ENCODE peak calls at places on chromosomes 16 and 17, in seven cellular contexts. X, F, L, P, N, O and C are unnamed samples.
A peak's percentile ranks its signal among the peaks of the same experiment; 100 is the strongest.

GRCh38 chr17:17994770-17995169 is 22.1 kb downstream of the DRC3 start:
- DNase-seq in X (no peak), F (no peak), L (no peak), P (no peak), N (peak; percentile 46), O (peak; percentile 44), C (no peak)

GRCh38 chr17:57943645-57944044 is 11.6 kb downstream of the CUEDC1 start:
- DNase-seq in X (no peak), F (no peak), L (no peak), P (no peak), N (no peak), O (no peak), C (no peak)

GRCh38 chr17:79237448-79238053 is 162.9 kb downstream of the ENGASE start:
- DNase-seq in X (no peak), F (no peak), L (no peak), P (no peak), N (no peak), O (no peak), C (no peak)

GRCh38 chr17:49252148-49252682 is 21.6 kb upstream of the PHOSPHO1 start:
- DNase-seq in X (peak; percentile 32), F (no peak), L (no peak), P (no peak), N (peak; percentile 44), O (peak; percentile 62), C (no peak)

GRCh38 chr17:75205793-75206163 is 299 bp downstream of the NUP85 start:
- DNase-seq in X (no peak), F (no peak), L (no peak), P (no peak), N (no peak), O (no peak), C (no peak)

GRCh38 chr16:4313563-4314531 is 2.0 kb upstream of the GLIS2 start:
- DNase-seq in X (peak; percentile 35), F (no peak), L (no peak), P (peak; percentile 80), N (no peak), O (no peak), C (no peak)

GRCh38 chr16:69131167-69131748 is 1.1 kb downstream of the CHTF8 start:
- DNase-seq in X (no peak), F (peak; percentile 26), L (no peak), P (no peak), N (no peak), O (peak; percentile 49), C (no peak)

GRCh38 chr16:86537486-86537885 is 17.5 kb downstream of the MTHFSD start:
- DNase-seq in X (no peak), F (no peak), L (no peak), P (no peak), N (no peak), O (no peak), C (no peak)

GRCh38 chr16:73025111-73025505 is 22.8 kb downstream of the ZFHX3 start:
- DNase-seq in X (no peak), F (no peak), L (no peak), P (no peak), N (no peak), O (no peak), C (peak; percentile 84)

GRCh38 chr16:65384441-65384840 is 262.6 kb upstream of the CDH11 start:
- DNase-seq in X (no peak), F (no peak), L (no peak), P (no peak), N (no peak), O (no peak), C (no peak)

GRCh38 chr16:85417156-85417860 is 195.8 kb upstream of the GSE1 start:
- DNase-seq in X (no peak), F (no peak), L (no peak), P (peak; percentile 10), N (no peak), O (no peak), C (no peak)

GRCh38 chr16:4940719-4941118 is 3.8 kb upstream of the PPL start:
- DNase-seq in X (no peak), F (no peak), L (no peak), P (no peak), N (no peak), O (no peak), C (no peak)

GRCh38 chr17:48483471-48484131 is 47.2 kb downstream of the HOXB1 start:
- DNase-seq in X (peak; percentile 99), F (no peak), L (peak; percentile 99), P (peak; percentile 21), N (peak; percentile 95), O (peak; percentile 97), C (no peak)

GRCh38 chr17:45197555-45198334 is 23.9 kb upstream of the FMNL1 start:
- DNase-seq in X (peak; percentile 83), F (peak; percentile 79), L (no peak), P (peak; percentile 90), N (peak; percentile 78), O (peak; percentile 84), C (peak; percentile 80)

GRCh38 chr17:45195424-45195823 is 26.3 kb upstream of the FMNL1 start:
- DNase-seq in X (no peak), F (no peak), L (no peak), P (no peak), N (no peak), O (no peak), C (no peak)

GRCh38 chr17:45197108-45197507 is 24.6 kb upstream of the FMNL1 start:
- DNase-seq in X (no peak), F (no peak), L (no peak), P (no peak), N (no peak), O (no peak), C (no peak)

GRCh38 chr17:45201457-45201856 is 20.2 kb upstream of the FMNL1 start:
- DNase-seq in X (no peak), F (no peak), L (no peak), P (no peak), N (no peak), O (no peak), C (no peak)

DNA sequence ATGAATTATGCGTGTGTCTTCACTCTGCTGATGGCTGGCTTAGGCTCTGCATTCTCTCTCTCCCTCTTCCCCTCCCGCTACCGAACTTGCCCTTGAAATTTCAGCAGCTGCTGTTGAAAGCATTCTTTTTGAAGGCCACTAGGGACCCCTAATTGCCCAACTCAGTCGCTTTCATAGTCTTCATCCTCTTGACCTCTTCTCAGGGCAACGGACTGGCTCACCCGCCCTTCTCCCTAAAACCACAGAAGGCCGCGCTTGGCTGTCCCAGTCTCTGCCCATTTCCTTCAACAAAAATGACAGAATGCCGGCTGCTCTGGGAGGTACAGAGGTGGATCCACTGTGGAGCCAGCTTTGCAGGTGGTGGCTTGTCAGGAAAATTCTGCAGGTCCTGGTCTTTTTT is 21.0 kb upstream of the FMNL1 start:
- DNase-seq in X (peak; percentile 65), F (no peak), L (no peak), P (no peak), N (peak; percentile 26), O (peak; percentile 39), C (peak; percentile 86)
- TF ChIP-seq CTCF in X (no peak), F (no peak), L (peak; percentile 14), P (no peak), N (no peak), O (peak; percentile 15), C (no peak)

DNA sequence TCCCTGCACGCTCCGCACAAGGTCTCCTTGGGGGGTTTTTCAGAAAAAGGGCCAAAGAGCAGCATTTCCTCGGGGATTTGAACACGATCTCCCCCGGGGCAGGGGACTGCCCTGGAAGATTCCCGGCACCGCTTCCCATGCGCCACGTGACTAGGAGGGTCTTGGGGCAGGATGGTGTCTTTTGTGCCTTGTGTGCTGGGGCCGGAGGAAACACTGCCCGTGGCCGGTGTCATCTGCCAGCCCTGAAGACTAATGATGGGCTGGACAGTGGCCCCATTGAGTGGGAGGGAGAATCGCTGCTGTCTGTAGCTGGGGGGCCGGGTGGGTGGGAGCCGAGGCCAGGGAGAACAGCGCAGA is 315.1 kb downstream of the SEC14L1 start:
- DNase-seq in X (no peak), F (no peak), L (no peak), P (no peak), N (no peak), O (no peak), C (no peak)
- H3K4me3 ChIP-seq in X (no peak overlapping the region), F (peak overlapping the region; percentile 99), L (no peak overlapping the region), P (no peak overlapping the region), N (no peak overlapping the region), O (no peak overlapping the region), C (no peak overlapping the region)

DNA sequence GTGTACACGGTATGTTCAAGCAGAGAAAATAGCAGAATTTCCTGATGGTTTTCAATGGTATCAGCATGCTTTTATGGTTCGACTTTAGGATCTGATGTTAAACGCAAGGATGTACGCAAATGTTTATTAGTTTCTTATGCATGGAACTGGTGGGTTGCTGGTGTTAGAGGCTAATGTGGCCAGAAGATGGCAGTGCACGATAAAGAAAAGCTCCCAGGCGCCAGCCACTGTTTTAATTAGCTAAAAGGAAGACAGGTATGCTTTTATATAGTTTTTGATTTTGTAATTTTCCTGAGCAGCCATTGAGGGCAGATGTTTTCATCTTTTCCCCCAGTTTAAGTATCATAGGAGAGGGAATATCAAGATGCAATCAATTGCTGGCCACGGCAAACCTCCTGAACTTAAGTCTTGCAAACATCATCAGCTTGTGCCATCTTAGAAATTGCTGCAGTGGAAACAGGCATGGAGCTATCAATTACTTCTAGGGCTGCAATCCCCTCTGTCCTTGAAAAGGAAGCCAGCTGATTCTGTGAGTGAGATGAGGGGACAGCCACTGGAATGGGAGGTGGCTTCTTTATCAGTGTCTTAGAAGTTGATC is 648.5 kb upstream of the RBFOX1 start:
- DNase-seq in X (peak; percentile 1), F (no peak), L (peak; percentile 2), P (no peak), N (peak; percentile 37), O (peak; percentile 18), C (no peak)
- TF ChIP-seq CTCF in X (peak; percentile 23), F (no peak), L (peak; percentile 58), P (no peak), N (peak; percentile 38), O (peak; percentile 41), C (no peak)

GRCh38 chr16:78689536-78689935 is 590.1 kb downstream of the WWOX start:
- DNase-seq in X (no peak), F (no peak), L (no peak), P (no peak), N (no peak), O (no peak), C (no peak)

GRCh38 chr16:78684655-78685400 is 585.4 kb downstream of the WWOX start:
- DNase-seq in X (peak; percentile 97), F (no peak), L (no peak), P (no peak), N (peak; percentile 37), O (peak; percentile 13), C (peak; percentile 28)

GRCh38 chr16:78686601-78687000 is 587.1 kb downstream of the WWOX start:
- DNase-seq in X (no peak), F (no peak), L (no peak), P (no peak), N (no peak), O (peak; percentile 17), C (no peak)

GRCh38 chr16:78689031-78689430 is 589.6 kb downstream of the WWOX start:
- DNase-seq in X (peak; percentile 95), F (no peak), L (no peak), P (no peak), N (peak; percentile 10), O (no peak), C (no peak)

DNA sequence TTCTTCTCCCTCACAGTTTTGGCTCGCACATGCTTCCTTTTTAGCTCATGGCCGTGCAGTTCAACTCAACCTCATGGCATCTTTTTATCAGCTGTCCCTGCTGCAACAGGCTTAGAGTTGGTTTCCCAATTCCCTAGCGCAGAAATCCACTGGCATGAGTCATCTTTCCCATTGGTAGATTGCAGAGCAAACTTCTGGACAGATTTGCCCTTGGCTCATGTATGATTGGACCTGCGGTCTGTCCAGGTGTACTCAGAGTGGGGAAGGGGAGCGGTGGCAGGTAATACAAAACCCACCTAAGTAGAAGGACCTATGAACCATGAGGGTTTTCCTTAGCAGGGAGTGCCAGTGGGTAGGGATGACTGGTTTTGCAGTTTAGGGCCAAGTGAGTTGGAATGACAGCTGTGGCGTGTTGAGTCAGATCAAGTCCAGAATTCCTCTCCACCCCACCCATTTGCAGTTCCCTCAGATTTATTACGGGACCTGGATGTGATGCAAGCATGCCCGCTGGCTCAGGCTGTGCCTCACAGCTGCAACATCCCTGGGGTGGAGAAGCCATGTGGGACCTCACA is 584.7 kb downstream of the WWOX start:
- DNase-seq in X (peak; percentile 97), F (no peak), L (no peak), P (no peak), N (peak; percentile 98), O (peak; percentile 73), C (peak; percentile 93)
- H3K4me3 ChIP-seq in X (no peak overlapping the region), F (no peak overlapping the region), L (no peak overlapping the region), P (no peak overlapping the region), N (no peak overlapping the region), O (no peak overlapping the region), C (no peak overlapping the region)